ENCODE peak calls at places on chromosomes 6 and 20, in seven cellular contexts. Y, W, I, V, C, X and T are unnamed samples.

GRCh38 chr6:524803-525202 is 132.1 kb downstream of the HUS1B start:
- DNase-seq in C (peak; percentile 66), Y (no peak), X (no peak), I (no peak), V (peak; percentile 34), W (no peak), T (no peak)

GRCh38 chr6:43750622-43751021 is 19.4 kb upstream of the VEGFA start:
- DNase-seq in V (no peak), W (no peak), X (no peak), C (no peak), I (no peak), Y (no peak), T (no peak)

GRCh38 chr6:166942393-166943168 is 13.8 kb downstream of the RNASET2 start:
- DNase-seq in Y (peak; percentile 11), W (peak; percentile 45), X (peak; percentile 68), I (peak; percentile 31), V (no peak), C (no peak), T (no peak)

GRCh38 chr6:25898289-25898977 is 24.4 kb upstream of the SLC17A3 start:
- DNase-seq in X (no peak), I (no peak), W (peak; percentile 17), V (peak; percentile 26), Y (no peak), C (peak; percentile 71), T (peak; percentile 41)

GRCh38 chr20:15419856-15420255 is 1082.4 kb upstream of the FLRT3 start:
- DNase-seq in X (no peak), Y (no peak), C (no peak), I (no peak), V (no peak), W (no peak), T (no peak)

GRCh38 chr6:14732845-14733757 is 512.8 kb upstream of the JARID2 start:
- DNase-seq in W (no peak), I (no peak), X (peak; percentile 38), Y (no peak), C (peak; percentile 70), V (no peak), T (peak; percentile 53)

GRCh38 chr6:43016935-43017334 is 2.9 kb downstream of the KLHDC3 start:
- DNase-seq in W (no peak), Y (no peak), C (no peak), X (no peak), I (no peak), V (no peak), T (no peak)

GRCh38 chr20:60126975-60127374 is 168.8 kb downstream of the CDH26 start:
- DNase-seq in I (no peak), X (no peak), W (peak; percentile 34), C (no peak), V (no peak), Y (no peak), T (no peak)

GRCh38 chr6:147564556-147564955 is 56.1 kb downstream of the SAMD5 start:
- DNase-seq in C (no peak), W (no peak), I (no peak), X (no peak), V (no peak), Y (peak; percentile 52), T (no peak)

GRCh38 chr20:7911586-7912330 is 28.5 kb downstream of the HAO1 start:
- DNase-seq in W (no peak), Y (no peak), X (peak; percentile 17), C (no peak), I (no peak), V (no peak), T (no peak)

GRCh38 chr20:20490673-20491072 is 122.8 kb downstream of the INSM1 start:
- DNase-seq in W (no peak), I (no peak), C (no peak), Y (no peak), V (no peak), X (no peak), T (no peak)

GRCh38 chr6:69825904-69826303 is 29.1 kb upstream of the LMBRD1 start:
- DNase-seq in C (no peak), X (peak; percentile 91), Y (peak; percentile 55), V (no peak), I (no peak), W (peak; percentile 15), T (no peak)

GRCh38 chr6:151723152-151723551 is 84.3 kb upstream of the ESR1 start:
- DNase-seq in Y (no peak), C (no peak), X (no peak), V (no peak), W (no peak), I (no peak), T (no peak)

GRCh38 chr6:16947461-16948159 is 154.2 kb upstream of the STMND1 start:
- DNase-seq in C (no peak), W (peak; percentile 72), Y (peak; percentile 100), V (no peak), I (no peak), X (peak; percentile 96), T (no peak)

GRCh38 chr20:47274449-47275108 is 81.9 kb downstream of the ZMYND8 start:
- DNase-seq in C (no peak), Y (peak; percentile 94), I (no peak), W (peak; percentile 58), V (no peak), X (peak; percentile 95), T (no peak)

GRCh38 chr20:39983655-39984054 is 705.4 kb downstream of the MAFB start:
- DNase-seq in V (no peak), W (peak; percentile 37), Y (no peak), I (no peak), X (no peak), C (no peak), T (no peak)

GRCh38 chr20:4592316-4593148 is 129.2 kb upstream of the PRND start:
- DNase-seq in Y (no peak), C (peak; percentile 88), X (peak; percentile 28), V (peak; percentile 91), I (peak; percentile 6), W (peak; percentile 76), T (peak; percentile 69)

GRCh38 chr20:4162766-4163165 is 147.4 kb upstream of the RNF24 start:
- DNase-seq in Y (no peak), I (no peak), W (no peak), V (peak; percentile 43), C (peak; percentile 58), X (no peak), T (no peak)

GRCh38 chr6:34560366-34561226 is 4.5 kb upstream of the SPDEF start:
- DNase-seq in V (no peak), C (peak; percentile 80), Y (no peak), W (peak; percentile 65), I (no peak), X (peak; percentile 35), T (no peak)

GRCh38 chr6:68333444-68333843 is 301.6 kb upstream of the ADGRB3 start:
- DNase-seq in Y (no peak), W (peak; percentile 14), X (no peak), I (no peak), C (no peak), V (no peak), T (no peak)

GRCh38 chr6:12602951-12603710 is 113.4 kb upstream of the PHACTR1 start:
- DNase-seq in W (peak; percentile 70), V (no peak), C (no peak), X (peak; percentile 90), Y (peak; percentile 73), I (no peak), T (no peak)

GRCh38 chr6:17418281-17419188 is 25.1 kb downstream of the CAP2 start:
- DNase-seq in W (no peak), X (peak; percentile 71), I (no peak), V (no peak), C (peak; percentile 75), Y (peak; percentile 96), T (peak; percentile 28)

GRCh38 chr6:35668708-35669440 is 19.8 kb downstream of the FKBP5 start:
- DNase-seq in I (no peak), Y (peak; percentile 62), W (no peak), V (no peak), X (peak; percentile 73), C (no peak), T (no peak)

GRCh38 chr20:35546127-35546526 is 4.2 kb downstream of the ERGIC3 start:
- DNase-seq in Y (no peak), X (no peak), W (no peak), I (no peak), V (no peak), C (no peak), T (no peak)

GRCh38 chr6:159125977-159126376 is 43.2 kb upstream of the FNDC1 start:
- DNase-seq in Y (no peak), V (no peak), W (no peak), C (peak; percentile 28), X (no peak), I (no peak), T (no peak)

GRCh38 chr20:30811896-30812671 is 445.4 kb upstream of the DEFB115 start:
- DNase-seq in W (no peak), X (peak; percentile 49), C (peak; percentile 71), Y (peak; percentile 60), V (peak; percentile 46), I (no peak), T (peak; percentile 56)

GRCh38 chr6:27296106-27296783 is 15.8 kb downstream of the POM121L2 start:
- DNase-seq in I (no peak), Y (peak; percentile 50), V (no peak), C (peak; percentile 89), X (peak; percentile 61), W (peak; percentile 54), T (peak; percentile 85)